ENCODE peak calls at places on chromosome 9, in five cellular contexts. R is heart left ventricle, Q is body of pancreas, S is lung, X is spleen. U is an unnamed sample.

GRCh38 chr9:22103650-22104575 is 94.8 kb upstream of the CDKN2B start:
- DNase-seq in X (no peak), S (no peak), R (no peak), Q (no peak), U (no peak)

GRCh38 chr9:106941901-106942300 is 78.9 kb downstream of the ZNF462 start:
- DNase-seq in Q (no peak), X (no peak), R (no peak), S (no peak), U (no peak)

GRCh38 chr9:115063058-115063850 is 54.7 kb downstream of the TNC start:
- DNase-seq in Q (no peak), S (no peak), R (no peak), X (no peak), U (no peak)

GRCh38 chr9:16628421-16628820 is 242.0 kb downstream of the BNC2 start:
- DNase-seq in X (no peak), S (no peak), Q (no peak), R (no peak), U (no peak)

GRCh38 chr9:126704157-126704941 is 90.6 kb downstream of the LMX1B start:
- DNase-seq in R (no peak), Q (peak; percentile 12), X (peak; percentile 74), S (no peak), U (no peak)

GRCh38 chr9:133476941-133477340 is 2.0 kb downstream of the SLC2A6 start:
- DNase-seq in X (no peak), Q (no peak), S (no peak), R (no peak), U (no peak)

GRCh38 chr9:17556935-17557334 is 21.9 kb upstream of the SH3GL2 start:
- DNase-seq in X (no peak), Q (no peak), R (no peak), S (no peak), U (no peak)

GRCh38 chr9:112601646-112602045 is 115.0 kb downstream of the KIAA1958 start:
- DNase-seq in Q (no peak), X (no peak), S (no peak), R (no peak), U (no peak)

GRCh38 chr9:121187681-121188305 is 13.9 kb downstream of the RAB14 start:
- DNase-seq in S (no peak), X (no peak), Q (no peak), R (no peak), U (no peak)
- H3K36me3 ChIP-seq in S (no peaks in the 10 kb centered on the region), X (peaks cover 45% of the 10 kb centered on the region), Q (no peaks in the 10 kb centered on the region), R (peaks cover 27% of the 10 kb centered on the region), U (peaks cover 7% of the 10 kb centered on the region)

GRCh38 chr9:120390637-120391190 is 189.3 kb downstream of the CDK5RAP2 start:
- DNase-seq in X (no peak), R (no peak), S (no peak), Q (no peak), U (no peak)

GRCh38 chr9:120388000-120388855 is 191.7 kb downstream of the CDK5RAP2 start:
- DNase-seq in Q (no peak), R (peak; percentile 49), S (no peak), X (no peak), U (no peak)

GRCh38 chr9:120389867-120390266 is 190.1 kb downstream of the CDK5RAP2 start:
- DNase-seq in S (no peak), X (no peak), R (no peak), Q (no peak), U (no peak)

GRCh38 chr9:120387257-120387999 is 192.5 kb downstream of the CDK5RAP2 start:
- DNase-seq in R (no peak), Q (no peak), S (no peak), X (no peak), U (no peak)

DNA sequence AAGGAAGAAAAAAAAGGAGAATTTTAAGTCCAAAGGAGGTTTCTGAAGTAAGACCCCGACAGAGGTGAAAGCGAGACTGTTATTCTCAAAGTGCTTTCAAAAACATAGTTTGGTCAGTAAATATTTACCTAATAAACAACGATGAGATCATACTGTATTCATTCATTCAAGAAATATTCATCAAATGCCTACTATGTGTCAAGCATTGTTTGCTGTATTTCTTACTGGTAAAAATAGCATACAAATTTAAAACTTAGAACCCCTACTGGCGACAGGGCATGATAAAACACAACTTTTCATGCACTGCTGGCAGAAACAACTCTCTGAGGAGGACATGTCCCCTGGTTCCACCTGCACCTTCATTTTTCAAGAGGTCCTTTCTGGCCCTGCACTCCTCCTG is 190.7 kb downstream of the CDK5RAP2 start:
- DNase-seq in X (no peak), R (no peak), Q (no peak), S (no peak), U (no peak)
- H3K36me3 ChIP-seq in X (peaks cover 81% of the 10 kb centered on the region), R (peaks cover 53% of the 10 kb centered on the region), Q (no peaks in the 10 kb centered on the region), S (peaks cover 59% of the 10 kb centered on the region), U (peaks cover 55% of the 10 kb centered on the region)

GRCh38 chr9:137112564-137113384 is 1.8 kb downstream of the DPP7 start:
- DNase-seq in R (no peak), X (no peak), Q (no peak), S (no peak), U (no peak)
- H3K36me3 ChIP-seq in R (peaks cover 28% of the 10 kb centered on the region), X (peaks cover 56% of the 10 kb centered on the region), Q (no peaks in the 10 kb centered on the region), S (peaks cover 50% of the 10 kb centered on the region), U (peaks cover 41% of the 10 kb centered on the region)

DNA sequence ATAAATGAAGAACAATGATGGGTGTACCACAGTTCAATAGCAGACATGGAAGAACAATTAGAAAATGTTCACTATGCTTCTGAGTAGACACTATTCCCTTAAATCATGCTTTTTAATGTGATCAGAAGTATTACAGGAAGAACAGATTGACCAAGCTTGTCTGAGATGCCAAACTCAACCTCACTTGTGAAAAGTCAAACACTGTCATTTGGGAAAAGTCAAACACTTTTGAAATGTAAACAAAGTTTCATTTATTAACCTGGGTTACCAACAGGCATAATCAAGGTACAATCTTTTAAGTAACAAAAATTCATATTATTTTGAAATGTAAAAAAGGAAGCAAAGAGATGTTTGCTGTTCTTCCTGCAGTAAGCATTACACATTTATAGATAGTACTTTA is 19.2 kb downstream of the RAB14 start:
- DNase-seq in X (no peak), Q (no peak), R (no peak), S (no peak), U (no peak)
- H3K36me3 ChIP-seq in X (peaks cover 78% of the 10 kb centered on the region), Q (no peaks in the 10 kb centered on the region), R (peaks cover 78% of the 10 kb centered on the region), S (peaks cover 4% of the 10 kb centered on the region), U (peaks cover 34% of the 10 kb centered on the region)

GRCh38 chr9:78904686-78905085 is 607.8 kb downstream of the PSAT1 start:
- DNase-seq in Q (no peak), X (no peak), R (no peak), S (no peak), U (no peak)
- H3K36me3 ChIP-seq in Q (no peaks in the 10 kb centered on the region), X (no peaks in the 10 kb centered on the region), R (no peaks in the 10 kb centered on the region), S (no peaks in the 10 kb centered on the region), U (no peaks in the 10 kb centered on the region)

GRCh38 chr9:94703488-94704140 is 22.9 kb upstream of the AOPEP start:
- DNase-seq in X (no peak), Q (no peak), R (no peak), S (no peak), U (no peak)

GRCh38 chr9:94697972-94698581 is 28.4 kb upstream of the AOPEP start:
- DNase-seq in X (no peak), R (no peak), S (peak; percentile 34), Q (peak; percentile 24), U (no peak)

GRCh38 chr9:94700445-94700844 is 26.1 kb upstream of the AOPEP start:
- DNase-seq in Q (no peak), R (no peak), X (no peak), S (no peak), U (no peak)

GRCh38 chr9:94696545-94696944 is 30.0 kb upstream of the AOPEP start:
- DNase-seq in S (no peak), R (no peak), X (no peak), Q (no peak), U (no peak)

DNA sequence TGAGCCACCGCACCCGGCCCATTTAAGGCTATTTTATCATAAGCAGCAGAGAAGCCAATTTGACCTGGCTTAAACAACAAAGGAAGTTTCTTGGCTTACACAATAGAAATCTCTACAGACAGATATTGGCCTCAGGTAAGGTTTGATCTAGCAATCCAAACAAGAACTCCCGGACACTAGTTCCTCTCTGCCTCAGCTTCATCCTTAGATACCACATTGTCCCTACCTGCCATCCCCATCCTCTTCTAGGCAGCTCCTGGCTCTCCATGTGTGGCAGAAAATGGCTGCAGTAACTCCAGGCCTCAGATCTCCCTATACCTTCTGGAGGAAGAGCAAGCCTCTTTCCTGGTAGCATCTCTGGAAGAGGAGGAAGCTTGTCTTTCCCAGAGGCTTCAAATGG is 26.8 kb upstream of the AOPEP start:
- DNase-seq in X (no peak), Q (no peak), R (no peak), S (no peak), U (no peak)
- H3K36me3 ChIP-seq in X (no peaks in the 10 kb centered on the region), Q (no peaks in the 10 kb centered on the region), R (no peaks in the 10 kb centered on the region), S (no peaks in the 10 kb centered on the region), U (no peaks in the 10 kb centered on the region)

GRCh38 chr9:128715436-128715750 is 8.5 kb downstream of the ZDHHC12 start:
- DNase-seq in R (no peak), Q (peak; percentile 2), X (no peak), S (no peak), U (no peak)
- H3K36me3 ChIP-seq in R (peaks cover 9% of the 10 kb centered on the region), Q (no peaks in the 10 kb centered on the region), X (peaks cover 29% of the 10 kb centered on the region), S (peaks cover 16% of the 10 kb centered on the region), U (no peaks in the 10 kb centered on the region)

GRCh38 chr9:101536938-101537337 is 3.3 kb downstream of the RNF20 start:
- DNase-seq in Q (peak; percentile 14), S (no peak), R (no peak), X (no peak), U (no peak)
- H3K36me3 ChIP-seq in Q (no peaks in the 10 kb centered on the region), S (peaks cover 10% of the 10 kb centered on the region), R (peaks cover 66% of the 10 kb centered on the region), X (peaks cover 67% of the 10 kb centered on the region), U (peaks cover 30% of the 10 kb centered on the region)

GRCh38 chr9:79616971-79617370 is 45.2 kb downstream of the TLE4 start:
- DNase-seq in Q (no peak), S (no peak), X (no peak), R (no peak), U (no peak)
- H3K36me3 ChIP-seq in Q (no peaks in the 10 kb centered on the region), S (no peaks in the 10 kb centered on the region), X (no peaks in the 10 kb centered on the region), R (no peaks in the 10 kb centered on the region), U (no peaks in the 10 kb centered on the region)

U was measured in right atrium auricular region.